ENCODE peak calls at places on chromosome 4, in four cellular contexts. One of them, this sample, is unnamed.

GRCh38 chr4:118816538-118817177 is 19.3 kb downstream of the SEC24D start:
- DNase-seq in activated CD4-positive, alpha-beta T cell treated with anti-CD3 and anti-CD28 coated beads for 1 hour: no peak
- DNase-seq in bronchial epithelial cell: peak
- DNase-seq in stimulated activated CD8-positive, alpha-beta memory T cell treated with anti-CD3 and anti-CD28 coated beads, Interleukin-4, amount 100 ng/mL, for 1 hour: no peak
- DNase-seq in this sample: no peak

GRCh38 chr4:134139188-134139587 is 62.4 kb downstream of the PABPC4L start:
- DNase-seq in stimulated activated CD8-positive, alpha-beta memory T cell treated with anti-CD3 and anti-CD28 coated beads, Interleukin-4, amount 100 ng/mL, for 1 hour: no peak
- DNase-seq in bronchial epithelial cell: no peak
- DNase-seq in activated CD4-positive, alpha-beta T cell treated with anti-CD3 and anti-CD28 coated beads for 1 hour: no peak
- DNase-seq in this sample: no peak

GRCh38 chr4:184437565-184437964 is 36.8 kb downstream of the IRF2 start:
- DNase-seq in bronchial epithelial cell: no peak
- DNase-seq in activated CD4-positive, alpha-beta T cell treated with anti-CD3 and anti-CD28 coated beads for 1 hour: no peak
- DNase-seq in stimulated activated CD8-positive, alpha-beta memory T cell treated with anti-CD3 and anti-CD28 coated beads, Interleukin-4, amount 100 ng/mL, for 1 hour: no peak
- DNase-seq in this sample: no peak

GRCh38 chr4:184807797-184808718 is 17.7 kb downstream of the ACSL1 start:
- DNase-seq in activated CD4-positive, alpha-beta T cell treated with anti-CD3 and anti-CD28 coated beads for 1 hour: no peak
- DNase-seq in bronchial epithelial cell: peak
- DNase-seq in stimulated activated CD8-positive, alpha-beta memory T cell treated with anti-CD3 and anti-CD28 coated beads, Interleukin-4, amount 100 ng/mL, for 1 hour: no peak
- DNase-seq in this sample: no peak

GRCh38 chr4:10083861-10084641 is 32.5 kb downstream of the WDR1 start:
- DNase-seq in bronchial epithelial cell: no peak
- DNase-seq in activated CD4-positive, alpha-beta T cell treated with anti-CD3 and anti-CD28 coated beads for 1 hour: no peak
- DNase-seq in stimulated activated CD8-positive, alpha-beta memory T cell treated with anti-CD3 and anti-CD28 coated beads, Interleukin-4, amount 100 ng/mL, for 1 hour: no peak
- DNase-seq in this sample: peak

GRCh38 chr4:54553001-54553400 is 104.8 kb upstream of the KIT start:
- DNase-seq in bronchial epithelial cell: peak
- DNase-seq in activated CD4-positive, alpha-beta T cell treated with anti-CD3 and anti-CD28 coated beads for 1 hour: no peak
- DNase-seq in stimulated activated CD8-positive, alpha-beta memory T cell treated with anti-CD3 and anti-CD28 coated beads, Interleukin-4, amount 100 ng/mL, for 1 hour: no peak
- DNase-seq in this sample: no peak

GRCh38 chr4:37023504-37023903 is 221.0 kb upstream of the NWD2 start:
- DNase-seq in stimulated activated CD8-positive, alpha-beta memory T cell treated with anti-CD3 and anti-CD28 coated beads, Interleukin-4, amount 100 ng/mL, for 1 hour: no peak
- DNase-seq in activated CD4-positive, alpha-beta T cell treated with anti-CD3 and anti-CD28 coated beads for 1 hour: no peak
- DNase-seq in bronchial epithelial cell: no peak
- DNase-seq in this sample: no peak

GRCh38 chr4:1978741-1979476 is 29.9 kb downstream of the NELFA start:
- DNase-seq in activated CD4-positive, alpha-beta T cell treated with anti-CD3 and anti-CD28 coated beads for 1 hour: no peak
- DNase-seq in bronchial epithelial cell: no peak
- DNase-seq in stimulated activated CD8-positive, alpha-beta memory T cell treated with anti-CD3 and anti-CD28 coated beads, Interleukin-4, amount 100 ng/mL, for 1 hour: no peak
- DNase-seq in this sample: no peak

GRCh38 chr4:184596044-184596616 is 53.1 kb downstream of the CASP3 start:
- DNase-seq in stimulated activated CD8-positive, alpha-beta memory T cell treated with anti-CD3 and anti-CD28 coated beads, Interleukin-4, amount 100 ng/mL, for 1 hour: no peak
- DNase-seq in bronchial epithelial cell: no peak
- DNase-seq in activated CD4-positive, alpha-beta T cell treated with anti-CD3 and anti-CD28 coated beads for 1 hour: no peak
- DNase-seq in this sample: no peak

GRCh38 chr4:67393699-67394281 is 151.5 kb downstream of the CENPC start:
- DNase-seq in stimulated activated CD8-positive, alpha-beta memory T cell treated with anti-CD3 and anti-CD28 coated beads, Interleukin-4, amount 100 ng/mL, for 1 hour: no peak
- DNase-seq in activated CD4-positive, alpha-beta T cell treated with anti-CD3 and anti-CD28 coated beads for 1 hour: no peak
- DNase-seq in bronchial epithelial cell: peak
- DNase-seq in this sample: no peak

GRCh38 chr4:181264908-181265307 is 978.3 kb upstream of the TENM3 start:
- DNase-seq in stimulated activated CD8-positive, alpha-beta memory T cell treated with anti-CD3 and anti-CD28 coated beads, Interleukin-4, amount 100 ng/mL, for 1 hour: no peak
- DNase-seq in activated CD4-positive, alpha-beta T cell treated with anti-CD3 and anti-CD28 coated beads for 1 hour: no peak
- DNase-seq in bronchial epithelial cell: no peak
- DNase-seq in this sample: no peak

GRCh38 chr4:170682511-170682910 is 592.8 kb upstream of the AADAT start:
- DNase-seq in activated CD4-positive, alpha-beta T cell treated with anti-CD3 and anti-CD28 coated beads for 1 hour: no peak
- DNase-seq in bronchial epithelial cell: no peak
- DNase-seq in stimulated activated CD8-positive, alpha-beta memory T cell treated with anti-CD3 and anti-CD28 coated beads, Interleukin-4, amount 100 ng/mL, for 1 hour: no peak
- DNase-seq in this sample: no peak

GRCh38 chr4:41977709-41978108 is 3.8 kb upstream of the DCAF4L1 start:
- DNase-seq in activated CD4-positive, alpha-beta T cell treated with anti-CD3 and anti-CD28 coated beads for 1 hour: no peak
- DNase-seq in stimulated activated CD8-positive, alpha-beta memory T cell treated with anti-CD3 and anti-CD28 coated beads, Interleukin-4, amount 100 ng/mL, for 1 hour: no peak
- DNase-seq in bronchial epithelial cell: peak
- DNase-seq in this sample: no peak

GRCh38 chr4:172485007-172485406 is 671.8 kb downstream of the GALNTL6 start:
- DNase-seq in stimulated activated CD8-positive, alpha-beta memory T cell treated with anti-CD3 and anti-CD28 coated beads, Interleukin-4, amount 100 ng/mL, for 1 hour: no peak
- DNase-seq in bronchial epithelial cell: no peak
- DNase-seq in activated CD4-positive, alpha-beta T cell treated with anti-CD3 and anti-CD28 coated beads for 1 hour: no peak
- DNase-seq in this sample: no peak

GRCh38 chr4:5751073-5751917 is 40.3 kb downstream of the EVC start:
- DNase-seq in stimulated activated CD8-positive, alpha-beta memory T cell treated with anti-CD3 and anti-CD28 coated beads, Interleukin-4, amount 100 ng/mL, for 1 hour: no peak
- DNase-seq in activated CD4-positive, alpha-beta T cell treated with anti-CD3 and anti-CD28 coated beads for 1 hour: no peak
- DNase-seq in bronchial epithelial cell: peak
- DNase-seq in this sample: no peak

GRCh38 chr4:116952530-116953108 is 132.8 kb downstream of the TRAM1L1 start:
- DNase-seq in activated CD4-positive, alpha-beta T cell treated with anti-CD3 and anti-CD28 coated beads for 1 hour: no peak
- DNase-seq in bronchial epithelial cell: no peak
- DNase-seq in stimulated activated CD8-positive, alpha-beta memory T cell treated with anti-CD3 and anti-CD28 coated beads, Interleukin-4, amount 100 ng/mL, for 1 hour: no peak
- DNase-seq in this sample: no peak

GRCh38 chr4:13706130-13706529 is 78.6 kb upstream of the BOD1L1 start:
- DNase-seq in stimulated activated CD8-positive, alpha-beta memory T cell treated with anti-CD3 and anti-CD28 coated beads, Interleukin-4, amount 100 ng/mL, for 1 hour: no peak
- DNase-seq in activated CD4-positive, alpha-beta T cell treated with anti-CD3 and anti-CD28 coated beads for 1 hour: no peak
- DNase-seq in bronchial epithelial cell: peak
- DNase-seq in this sample: no peak

GRCh38 chr4:1591107-1591506 is 93.0 kb downstream of the FAM53A start:
- DNase-seq in activated CD4-positive, alpha-beta T cell treated with anti-CD3 and anti-CD28 coated beads for 1 hour: no peak
- DNase-seq in bronchial epithelial cell: no peak
- DNase-seq in stimulated activated CD8-positive, alpha-beta memory T cell treated with anti-CD3 and anti-CD28 coated beads, Interleukin-4, amount 100 ng/mL, for 1 hour: no peak
- DNase-seq in this sample: no peak

GRCh38 chr4:72899214-72899613 is 170.3 kb downstream of the COX18 start:
- DNase-seq in stimulated activated CD8-positive, alpha-beta memory T cell treated with anti-CD3 and anti-CD28 coated beads, Interleukin-4, amount 100 ng/mL, for 1 hour: no peak
- DNase-seq in bronchial epithelial cell: no peak
- DNase-seq in activated CD4-positive, alpha-beta T cell treated with anti-CD3 and anti-CD28 coated beads for 1 hour: no peak
- DNase-seq in this sample: no peak

GRCh38 chr4:130336585-130337217 is 1240.7 kb downstream of the C4orf33 start:
- DNase-seq in activated CD4-positive, alpha-beta T cell treated with anti-CD3 and anti-CD28 coated beads for 1 hour: no peak
- DNase-seq in stimulated activated CD8-positive, alpha-beta memory T cell treated with anti-CD3 and anti-CD28 coated beads, Interleukin-4, amount 100 ng/mL, for 1 hour: no peak
- DNase-seq in bronchial epithelial cell: peak
- DNase-seq in this sample: no peak

GRCh38 chr4:98430708-98431403 is 169.7 kb downstream of the RAP1GDS1 start:
- DNase-seq in stimulated activated CD8-positive, alpha-beta memory T cell treated with anti-CD3 and anti-CD28 coated beads, Interleukin-4, amount 100 ng/mL, for 1 hour: no peak
- DNase-seq in activated CD4-positive, alpha-beta T cell treated with anti-CD3 and anti-CD28 coated beads for 1 hour: no peak
- DNase-seq in bronchial epithelial cell: peak
- DNase-seq in this sample: no peak

GRCh38 chr4:120897981-120898719 is 24.4 kb downstream of the PRDM5 start:
- DNase-seq in bronchial epithelial cell: no peak
- DNase-seq in stimulated activated CD8-positive, alpha-beta memory T cell treated with anti-CD3 and anti-CD28 coated beads, Interleukin-4, amount 100 ng/mL, for 1 hour: no peak
- DNase-seq in activated CD4-positive, alpha-beta T cell treated with anti-CD3 and anti-CD28 coated beads for 1 hour: no peak
- DNase-seq in this sample: no peak

GRCh38 chr4:20195071-20195885 is 56.4 kb upstream of the SLIT2 start:
- DNase-seq in activated CD4-positive, alpha-beta T cell treated with anti-CD3 and anti-CD28 coated beads for 1 hour: no peak
- DNase-seq in stimulated activated CD8-positive, alpha-beta memory T cell treated with anti-CD3 and anti-CD28 coated beads, Interleukin-4, amount 100 ng/mL, for 1 hour: no peak
- DNase-seq in bronchial epithelial cell: peak
- DNase-seq in this sample: no peak

GRCh38 chr4:152257601-152258066 is 278.3 kb downstream of the FBXW7 start:
- DNase-seq in bronchial epithelial cell: peak
- DNase-seq in stimulated activated CD8-positive, alpha-beta memory T cell treated with anti-CD3 and anti-CD28 coated beads, Interleukin-4, amount 100 ng/mL, for 1 hour: no peak
- DNase-seq in activated CD4-positive, alpha-beta T cell treated with anti-CD3 and anti-CD28 coated beads for 1 hour: no peak
- DNase-seq in this sample: no peak

GRCh38 chr4:145716661-145717200 is 36.8 kb downstream of the C4orf51 start:
- DNase-seq in bronchial epithelial cell: peak
- DNase-seq in stimulated activated CD8-positive, alpha-beta memory T cell treated with anti-CD3 and anti-CD28 coated beads, Interleukin-4, amount 100 ng/mL, for 1 hour: no peak
- DNase-seq in activated CD4-positive, alpha-beta T cell treated with anti-CD3 and anti-CD28 coated beads for 1 hour: no peak
- DNase-seq in this sample: no peak